ENCODE peak calls at places on chromosomes 7 and 10, in nine cellular contexts. One of them, this sample, is unnamed.

GRCh38 chr7:148535227-148535626 is 55.3 kb upstream of the C7orf33 start:
- DNase-seq in lower lobe of right lung: no peak
- DNase-seq in endothelial cell: no peak
- DNase-seq in coronary artery: no peak
- DNase-seq in activated naive CD8-positive, alpha-beta T cell treated with anti-CD3 and anti-CD28 coated beads, Interleukin-2, amount 50 U/mL, for 24 hours: peak
- DNase-seq in activated CD4-positive, alpha-beta T cell treated with anti-CD3 and anti-CD28 coated beads, Interleukin-2, amount 10 ng/mL, durations not matched to agents 7 days and 5 days: peak
- DNase-seq in ELR: no peak
- DNase-seq in cardiac septum: no peak
- DNase-seq in upper lobe of right lung: no peak
- DNase-seq in this sample: peak

GRCh38 chr7:23333671-23334246 is 34.6 kb downstream of the MALSU1 start:
- DNase-seq in lower lobe of right lung: no peak
- DNase-seq in endothelial cell: no peak
- DNase-seq in coronary artery: no peak
- DNase-seq in activated naive CD8-positive, alpha-beta T cell treated with anti-CD3 and anti-CD28 coated beads, Interleukin-2, amount 50 U/mL, for 24 hours: no peak
- DNase-seq in activated CD4-positive, alpha-beta T cell treated with anti-CD3 and anti-CD28 coated beads, Interleukin-2, amount 10 ng/mL, durations not matched to agents 7 days and 5 days: no peak
- DNase-seq in ELR: peak
- DNase-seq in cardiac septum: no peak
- DNase-seq in upper lobe of right lung: no peak
- DNase-seq in this sample: no peak

GRCh38 chr10:43091846-43092245 is 15.0 kb downstream of the RET start:
- DNase-seq in lower lobe of right lung: no peak
- DNase-seq in endothelial cell: no peak
- DNase-seq in coronary artery: no peak
- DNase-seq in activated naive CD8-positive, alpha-beta T cell treated with anti-CD3 and anti-CD28 coated beads, Interleukin-2, amount 50 U/mL, for 24 hours: no peak
- DNase-seq in activated CD4-positive, alpha-beta T cell treated with anti-CD3 and anti-CD28 coated beads, Interleukin-2, amount 10 ng/mL, durations not matched to agents 7 days and 5 days: no peak
- DNase-seq in ELR: peak
- DNase-seq in cardiac septum: no peak
- DNase-seq in upper lobe of right lung: no peak
- DNase-seq in this sample: peak

GRCh38 chr10:30058570-30059132 is 735 bp downstream of the JCAD start:
- DNase-seq in lower lobe of right lung: no peak
- DNase-seq in endothelial cell: no peak
- DNase-seq in coronary artery: no peak
- DNase-seq in activated naive CD8-positive, alpha-beta T cell treated with anti-CD3 and anti-CD28 coated beads, Interleukin-2, amount 50 U/mL, for 24 hours: no peak
- DNase-seq in activated CD4-positive, alpha-beta T cell treated with anti-CD3 and anti-CD28 coated beads, Interleukin-2, amount 10 ng/mL, durations not matched to agents 7 days and 5 days: no peak
- DNase-seq in ELR: no peak
- DNase-seq in cardiac septum: no peak
- DNase-seq in upper lobe of right lung: peak
- DNase-seq in this sample: no peak

GRCh38 chr7:47026733-47027450 is 555.0 kb downstream of the TNS3 start:
- DNase-seq in lower lobe of right lung: no peak
- DNase-seq in endothelial cell: no peak
- DNase-seq in coronary artery: no peak
- DNase-seq in activated naive CD8-positive, alpha-beta T cell treated with anti-CD3 and anti-CD28 coated beads, Interleukin-2, amount 50 U/mL, for 24 hours: no peak
- DNase-seq in activated CD4-positive, alpha-beta T cell treated with anti-CD3 and anti-CD28 coated beads, Interleukin-2, amount 10 ng/mL, durations not matched to agents 7 days and 5 days: no peak
- DNase-seq in ELR: no peak
- DNase-seq in cardiac septum: no peak
- DNase-seq in upper lobe of right lung: no peak
- DNase-seq in this sample: no peak

GRCh38 chr10:77478248-77478963 is 159.2 kb downstream of the KCNMA1 start:
- DNase-seq in lower lobe of right lung: no peak
- DNase-seq in endothelial cell: no peak
- DNase-seq in coronary artery: no peak
- DNase-seq in activated naive CD8-positive, alpha-beta T cell treated with anti-CD3 and anti-CD28 coated beads, Interleukin-2, amount 50 U/mL, for 24 hours: no peak
- DNase-seq in activated CD4-positive, alpha-beta T cell treated with anti-CD3 and anti-CD28 coated beads, Interleukin-2, amount 10 ng/mL, durations not matched to agents 7 days and 5 days: no peak
- DNase-seq in ELR: peak
- DNase-seq in cardiac septum: no peak
- DNase-seq in upper lobe of right lung: no peak
- DNase-seq in this sample: no peak

GRCh38 chr7:12296051-12296570 is 85.0 kb downstream of the TMEM106B start:
- DNase-seq in lower lobe of right lung: no peak
- DNase-seq in endothelial cell: no peak
- DNase-seq in coronary artery: no peak
- DNase-seq in activated naive CD8-positive, alpha-beta T cell treated with anti-CD3 and anti-CD28 coated beads, Interleukin-2, amount 50 U/mL, for 24 hours: no peak
- DNase-seq in activated CD4-positive, alpha-beta T cell treated with anti-CD3 and anti-CD28 coated beads, Interleukin-2, amount 10 ng/mL, durations not matched to agents 7 days and 5 days: no peak
- DNase-seq in ELR: no peak
- DNase-seq in cardiac septum: no peak
- DNase-seq in upper lobe of right lung: no peak
- DNase-seq in this sample: no peak

GRCh38 chr10:100370976-100371706 is 24.1 kb downstream of the SCD start:
- DNase-seq in lower lobe of right lung: peak
- DNase-seq in endothelial cell: peak
- DNase-seq in coronary artery: peak
- DNase-seq in activated naive CD8-positive, alpha-beta T cell treated with anti-CD3 and anti-CD28 coated beads, Interleukin-2, amount 50 U/mL, for 24 hours: peak
- DNase-seq in activated CD4-positive, alpha-beta T cell treated with anti-CD3 and anti-CD28 coated beads, Interleukin-2, amount 10 ng/mL, durations not matched to agents 7 days and 5 days: peak
- DNase-seq in ELR: peak
- DNase-seq in cardiac septum: peak
- DNase-seq in upper lobe of right lung: peak
- DNase-seq in this sample: peak

GRCh38 chr7:116231543-116232401 is 21.4 kb downstream of the TES start:
- DNase-seq in lower lobe of right lung: no peak
- DNase-seq in endothelial cell: no peak
- DNase-seq in coronary artery: no peak
- DNase-seq in activated naive CD8-positive, alpha-beta T cell treated with anti-CD3 and anti-CD28 coated beads, Interleukin-2, amount 50 U/mL, for 24 hours: no peak
- DNase-seq in activated CD4-positive, alpha-beta T cell treated with anti-CD3 and anti-CD28 coated beads, Interleukin-2, amount 10 ng/mL, durations not matched to agents 7 days and 5 days: no peak
- DNase-seq in ELR: no peak
- DNase-seq in cardiac septum: no peak
- DNase-seq in upper lobe of right lung: no peak
- DNase-seq in this sample: peak

GRCh38 chr10:97030894-97031293 is 154.9 kb downstream of the SLIT1 start:
- DNase-seq in lower lobe of right lung: no peak
- DNase-seq in endothelial cell: no peak
- DNase-seq in coronary artery: no peak
- DNase-seq in activated naive CD8-positive, alpha-beta T cell treated with anti-CD3 and anti-CD28 coated beads, Interleukin-2, amount 50 U/mL, for 24 hours: no peak
- DNase-seq in activated CD4-positive, alpha-beta T cell treated with anti-CD3 and anti-CD28 coated beads, Interleukin-2, amount 10 ng/mL, durations not matched to agents 7 days and 5 days: no peak
- DNase-seq in ELR: no peak
- DNase-seq in cardiac septum: no peak
- DNase-seq in upper lobe of right lung: no peak
- DNase-seq in this sample: no peak

GRCh38 chr10:132659206-132660091 is 121.9 kb downstream of the INPP5A start:
- DNase-seq in lower lobe of right lung: no peak
- DNase-seq in endothelial cell: no peak
- DNase-seq in coronary artery: no peak
- DNase-seq in activated naive CD8-positive, alpha-beta T cell treated with anti-CD3 and anti-CD28 coated beads, Interleukin-2, amount 50 U/mL, for 24 hours: no peak
- DNase-seq in activated CD4-positive, alpha-beta T cell treated with anti-CD3 and anti-CD28 coated beads, Interleukin-2, amount 10 ng/mL, durations not matched to agents 7 days and 5 days: no peak
- DNase-seq in ELR: no peak
- DNase-seq in cardiac septum: peak
- DNase-seq in upper lobe of right lung: no peak
- DNase-seq in this sample: no peak

GRCh38 chr7:158393926-158394625 is 193.5 kb downstream of the PTPRN2 start:
- DNase-seq in lower lobe of right lung: peak
- DNase-seq in endothelial cell: no peak
- DNase-seq in coronary artery: no peak
- DNase-seq in activated naive CD8-positive, alpha-beta T cell treated with anti-CD3 and anti-CD28 coated beads, Interleukin-2, amount 50 U/mL, for 24 hours: no peak
- DNase-seq in activated CD4-positive, alpha-beta T cell treated with anti-CD3 and anti-CD28 coated beads, Interleukin-2, amount 10 ng/mL, durations not matched to agents 7 days and 5 days: no peak
- DNase-seq in ELR: no peak
- DNase-seq in cardiac septum: no peak
- DNase-seq in upper lobe of right lung: peak
- DNase-seq in this sample: no peak

GRCh38 chr10:103241262-103242011 is 4.2 kb upstream of the RPEL1 start:
- DNase-seq in lower lobe of right lung: peak
- DNase-seq in endothelial cell: no peak
- DNase-seq in coronary artery: no peak
- DNase-seq in activated naive CD8-positive, alpha-beta T cell treated with anti-CD3 and anti-CD28 coated beads, Interleukin-2, amount 50 U/mL, for 24 hours: no peak
- DNase-seq in activated CD4-positive, alpha-beta T cell treated with anti-CD3 and anti-CD28 coated beads, Interleukin-2, amount 10 ng/mL, durations not matched to agents 7 days and 5 days: no peak
- DNase-seq in ELR: peak
- DNase-seq in cardiac septum: no peak
- DNase-seq in upper lobe of right lung: peak
- DNase-seq in this sample: peak

GRCh38 chr10:131946321-131946751 is 35.4 kb downstream of the BNIP3 start:
- DNase-seq in lower lobe of right lung: no peak
- DNase-seq in endothelial cell: no peak
- DNase-seq in coronary artery: peak
- DNase-seq in activated naive CD8-positive, alpha-beta T cell treated with anti-CD3 and anti-CD28 coated beads, Interleukin-2, amount 50 U/mL, for 24 hours: no peak
- DNase-seq in activated CD4-positive, alpha-beta T cell treated with anti-CD3 and anti-CD28 coated beads, Interleukin-2, amount 10 ng/mL, durations not matched to agents 7 days and 5 days: no peak
- DNase-seq in ELR: peak
- DNase-seq in cardiac septum: no peak
- DNase-seq in upper lobe of right lung: peak
- DNase-seq in this sample: no peak

GRCh38 chr10:109328001-109328400 is 595.3 kb downstream of the XPNPEP1 start:
- DNase-seq in lower lobe of right lung: no peak
- DNase-seq in endothelial cell: no peak
- DNase-seq in coronary artery: no peak
- DNase-seq in activated naive CD8-positive, alpha-beta T cell treated with anti-CD3 and anti-CD28 coated beads, Interleukin-2, amount 50 U/mL, for 24 hours: no peak
- DNase-seq in activated CD4-positive, alpha-beta T cell treated with anti-CD3 and anti-CD28 coated beads, Interleukin-2, amount 10 ng/mL, durations not matched to agents 7 days and 5 days: no peak
- DNase-seq in ELR: no peak
- DNase-seq in cardiac septum: no peak
- DNase-seq in upper lobe of right lung: no peak
- DNase-seq in this sample: no peak

GRCh38 chr10:103353281-103353680 is 2.3 kb upstream of the PCGF6 start:
- DNase-seq in lower lobe of right lung: no peak
- DNase-seq in endothelial cell: no peak
- DNase-seq in coronary artery: no peak
- DNase-seq in activated naive CD8-positive, alpha-beta T cell treated with anti-CD3 and anti-CD28 coated beads, Interleukin-2, amount 50 U/mL, for 24 hours: no peak
- DNase-seq in activated CD4-positive, alpha-beta T cell treated with anti-CD3 and anti-CD28 coated beads, Interleukin-2, amount 10 ng/mL, durations not matched to agents 7 days and 5 days: no peak
- DNase-seq in ELR: peak
- DNase-seq in cardiac septum: no peak
- DNase-seq in upper lobe of right lung: no peak
- DNase-seq in this sample: peak

GRCh38 chr7:70620333-70621055 is 511.4 kb upstream of the GALNT17 start:
- DNase-seq in lower lobe of right lung: no peak
- DNase-seq in endothelial cell: no peak
- DNase-seq in coronary artery: no peak
- DNase-seq in activated naive CD8-positive, alpha-beta T cell treated with anti-CD3 and anti-CD28 coated beads, Interleukin-2, amount 50 U/mL, for 24 hours: no peak
- DNase-seq in activated CD4-positive, alpha-beta T cell treated with anti-CD3 and anti-CD28 coated beads, Interleukin-2, amount 10 ng/mL, durations not matched to agents 7 days and 5 days: no peak
- DNase-seq in ELR: no peak
- DNase-seq in cardiac septum: no peak
- DNase-seq in upper lobe of right lung: no peak
- DNase-seq in this sample: no peak

GRCh38 chr10:71517310-71518159 is 120.8 kb downstream of the CDH23 start:
- DNase-seq in lower lobe of right lung: no peak
- DNase-seq in endothelial cell: no peak
- DNase-seq in coronary artery: no peak
- DNase-seq in activated naive CD8-positive, alpha-beta T cell treated with anti-CD3 and anti-CD28 coated beads, Interleukin-2, amount 50 U/mL, for 24 hours: no peak
- DNase-seq in activated CD4-positive, alpha-beta T cell treated with anti-CD3 and anti-CD28 coated beads, Interleukin-2, amount 10 ng/mL, durations not matched to agents 7 days and 5 days: no peak
- DNase-seq in ELR: no peak
- DNase-seq in cardiac septum: no peak
- DNase-seq in upper lobe of right lung: no peak
- DNase-seq in this sample: no peak

GRCh38 chr10:33665512-33665911 is 331.0 kb upstream of the NRP1 start:
- DNase-seq in lower lobe of right lung: no peak
- DNase-seq in endothelial cell: no peak
- DNase-seq in coronary artery: no peak
- DNase-seq in activated naive CD8-positive, alpha-beta T cell treated with anti-CD3 and anti-CD28 coated beads, Interleukin-2, amount 50 U/mL, for 24 hours: no peak
- DNase-seq in activated CD4-positive, alpha-beta T cell treated with anti-CD3 and anti-CD28 coated beads, Interleukin-2, amount 10 ng/mL, durations not matched to agents 7 days and 5 days: no peak
- DNase-seq in ELR: no peak
- DNase-seq in cardiac septum: no peak
- DNase-seq in upper lobe of right lung: no peak
- DNase-seq in this sample: no peak

GRCh38 chr10:121667948-121668335 is 69.7 kb upstream of the FGFR2 start:
- DNase-seq in lower lobe of right lung: no peak
- DNase-seq in endothelial cell: no peak
- DNase-seq in coronary artery: no peak
- DNase-seq in activated naive CD8-positive, alpha-beta T cell treated with anti-CD3 and anti-CD28 coated beads, Interleukin-2, amount 50 U/mL, for 24 hours: no peak
- DNase-seq in activated CD4-positive, alpha-beta T cell treated with anti-CD3 and anti-CD28 coated beads, Interleukin-2, amount 10 ng/mL, durations not matched to agents 7 days and 5 days: no peak
- DNase-seq in ELR: no peak
- DNase-seq in cardiac septum: no peak
- DNase-seq in upper lobe of right lung: no peak
- DNase-seq in this sample: no peak

GRCh38 chr7:24755541-24756416 is 1.5 kb downstream of the GSDME start:
- DNase-seq in lower lobe of right lung: no peak
- DNase-seq in endothelial cell: no peak
- DNase-seq in coronary artery: no peak
- DNase-seq in activated naive CD8-positive, alpha-beta T cell treated with anti-CD3 and anti-CD28 coated beads, Interleukin-2, amount 50 U/mL, for 24 hours: peak
- DNase-seq in activated CD4-positive, alpha-beta T cell treated with anti-CD3 and anti-CD28 coated beads, Interleukin-2, amount 10 ng/mL, durations not matched to agents 7 days and 5 days: peak
- DNase-seq in ELR: peak
- DNase-seq in cardiac septum: no peak
- DNase-seq in upper lobe of right lung: no peak
- DNase-seq in this sample: peak

GRCh38 chr10:81847675-81848074 is 27.3 kb upstream of the NRG3 start:
- DNase-seq in lower lobe of right lung: no peak
- DNase-seq in endothelial cell: no peak
- DNase-seq in coronary artery: no peak
- DNase-seq in activated naive CD8-positive, alpha-beta T cell treated with anti-CD3 and anti-CD28 coated beads, Interleukin-2, amount 50 U/mL, for 24 hours: no peak
- DNase-seq in activated CD4-positive, alpha-beta T cell treated with anti-CD3 and anti-CD28 coated beads, Interleukin-2, amount 10 ng/mL, durations not matched to agents 7 days and 5 days: no peak
- DNase-seq in ELR: no peak
- DNase-seq in cardiac septum: no peak
- DNase-seq in upper lobe of right lung: no peak
- DNase-seq in this sample: no peak

GRCh38 chr7:99438573-99439480 is at the start of the genes CPSF4 and PTCD1:
- DNase-seq in lower lobe of right lung: peak
- DNase-seq in endothelial cell: peak
- DNase-seq in coronary artery: peak
- DNase-seq in activated naive CD8-positive, alpha-beta T cell treated with anti-CD3 and anti-CD28 coated beads, Interleukin-2, amount 50 U/mL, for 24 hours: peak
- DNase-seq in activated CD4-positive, alpha-beta T cell treated with anti-CD3 and anti-CD28 coated beads, Interleukin-2, amount 10 ng/mL, durations not matched to agents 7 days and 5 days: peak
- DNase-seq in ELR: peak
- DNase-seq in cardiac septum: peak
- DNase-seq in upper lobe of right lung: peak
- DNase-seq in this sample: peak

This sample was measured in Kasumi-1.